ENCODE peak calls at places on chromosomes 13 and 19, in four cellular contexts. W, V, Q and K are unnamed samples.

GRCh38 chr19:10295847-10296591 is 6.3 kb downstream of the ICAM5 start:
- DNase-seq in W (no peak), V (no peak), Q (no peak), K (no peak)

GRCh38 chr13:51800456-51800855 is 3.5 kb downstream of the DHRS12 start:
- DNase-seq in W (no peak), V (no peak), Q (no peak), K (no peak)

GRCh38 chr13:111630411-111630810 is 310.0 kb downstream of the TEX29 start:
- DNase-seq in W (no peak), V (no peak), Q (no peak), K (peak; percentile 22)

GRCh38 chr13:74084375-74084902 is 49.8 kb downstream of the KLF12 start:
- DNase-seq in W (no peak), V (no peak), Q (no peak), K (no peak)

GRCh38 chr19:6720369-6721112 is at the start of gene C3:
- DNase-seq in W (peak; percentile 96), V (no peak), Q (no peak), K (no peak)

GRCh38 chr13:69683921-69684663 is 423.5 kb upstream of the ATXN8OS start:
- DNase-seq in W (no peak), V (no peak), Q (no peak), K (no peak)

GRCh38 chr13:52785721-52786120 is 46.1 kb upstream of the CNMD start:
- DNase-seq in W (no peak), V (no peak), Q (no peak), K (no peak)

GRCh38 chr13:100440756-100441421 is 147.7 kb downstream of the GGACT start:
- DNase-seq in W (peak; percentile 41), V (no peak), Q (no peak), K (no peak)

GRCh38 chr19:7292352-7292949 is 1.8 kb downstream of the INSR start:
- DNase-seq in W (no peak), V (no peak), Q (no peak), K (no peak)

GRCh38 chr19:35347171-35347929 is at the start of gene FFAR1:
- DNase-seq in W (no peak), V (no peak), Q (peak; percentile 96), K (no peak)

GRCh38 chr19:35629332-35629633 is 447 bp downstream of the RBM42 start:
- DNase-seq in W (no peak), V (no peak), Q (no peak), K (no peak)

GRCh38 chr19:45790942-45791341 is 1.7 kb downstream of the DMWD start:
- DNase-seq in W (no peak), V (no peak), Q (no peak), K (no peak)

GRCh38 chr13:25819856-25820530 is 231.8 kb downstream of the SHISA2 start:
- DNase-seq in W (no peak), V (no peak), Q (no peak), K (no peak)

GRCh38 chr13:46134961-46135522 is 30.2 kb upstream of the CPB2 start:
- DNase-seq in W (peak; percentile 78), V (no peak), Q (no peak), K (no peak)

GRCh38 chr13:109204252-109204651 is 574.8 kb downstream of the MYO16 start:
- DNase-seq in W (no peak), V (no peak), Q (no peak), K (no peak)

GRCh38 chr13:40385858-40386180 is 280.6 kb downstream of the FOXO1 start:
- DNase-seq in W (no peak), V (no peak), Q (no peak), K (no peak)

GRCh38 chr19:2059422-2060201 is 8.6 kb upstream of the MKNK2 start:
- DNase-seq in W (peak; percentile 89), V (no peak), Q (no peak), K (no peak)

GRCh38 chr13:50686547-50686946 is 156.9 kb downstream of the DLEU7 start:
- DNase-seq in W (no peak), V (no peak), Q (no peak), K (no peak)

GRCh38 chr19:49981603-49982593 is 20.9 kb upstream of the SIGLEC11 start:
- DNase-seq in W (no peak), V (no peak), Q (no peak), K (no peak)

GRCh38 chr13:99829593-99830239 is 141.9 kb downstream of the ZIC5 start:
- DNase-seq in W (peak; percentile 41), V (no peak), Q (no peak), K (no peak)

GRCh38 chr19:4597278-4597974 is 37.9 kb upstream of the SEMA6B start:
- DNase-seq in W (no peak), V (no peak), Q (no peak), K (no peak)

GRCh38 chr13:63636231-63636993 is 2220.8 kb upstream of the PCDH20 start:
- DNase-seq in W (no peak), V (no peak), Q (peak; percentile 8), K (no peak)

GRCh38 chr13:104782741-104783140 is 1716.5 kb upstream of the SLC10A2 start:
- DNase-seq in W (no peak), V (no peak), Q (no peak), K (no peak)

GRCh38 chr13:60311527-60311926 is 85.5 kb upstream of the TDRD3 start:
- DNase-seq in W (no peak), V (no peak), Q (no peak), K (no peak)

GRCh38 chr19:14450168-14450874 is 17.2 kb downstream of the PKN1 start:
- DNase-seq in W (peak; percentile 33), V (peak; percentile 94), Q (no peak), K (peak; percentile 87)

GRCh38 chr13:80215368-80215767 is 125.6 kb downstream of the SPRY2 start:
- DNase-seq in W (no peak), V (no peak), Q (no peak), K (no peak)

GRCh38 chr19:7415163-7415856 is 66.6 kb downstream of the ARHGEF18 start:
- DNase-seq in W (peak; percentile 74), V (no peak), Q (no peak), K (no peak)

GRCh38 chr13:23599083-23599925 is 29.1 kb downstream of the TNFRSF19 start:
- DNase-seq in W (peak; percentile 95), V (peak; percentile 59), Q (no peak), K (no peak)

GRCh38 chr19:43505941-43506340 is 1.4 kb upstream of the PHLDB3 start:
- DNase-seq in W (no peak), V (no peak), Q (no peak), K (no peak)

GRCh38 chr19:45349430-45349941 is 8.9 kb downstream of the KLC3 start:
- DNase-seq in W (no peak), V (no peak), Q (no peak), K (no peak)

GRCh38 chr19:53034054-53034453 is 10.5 kb upstream of the ERVV-2 start:
- DNase-seq in W (no peak), V (no peak), Q (no peak), K (no peak)

GRCh38 chr13:70938462-70938861 is 830.2 kb upstream of the KLHL1 start:
- DNase-seq in W (no peak), V (no peak), Q (no peak), K (no peak)

GRCh38 chr13:74136089-74136658 is 2.0 kb upstream of the KLF12 start:
- DNase-seq in W (no peak), V (no peak), Q (no peak), K (no peak)

GRCh38 chr13:75417647-75418046 is 64.3 kb downstream of the TBC1D4 start:
- DNase-seq in W (no peak), V (no peak), Q (no peak), K (no peak)

GRCh38 chr13:49853535-49853934 is 61.1 kb upstream of the KPNA3 start:
- DNase-seq in W (no peak), V (no peak), Q (no peak), K (no peak)

GRCh38 chr13:41562083-41562482 is 104.7 kb downstream of the RGCC start:
- DNase-seq in W (no peak), V (no peak), Q (no peak), K (no peak)

GRCh38 chr13:41558781-41559560 is 101.6 kb downstream of the RGCC start:
- DNase-seq in W (no peak), V (no peak), Q (no peak), K (no peak)

GRCh38 chr13:41562541-41563178 is 105.3 kb downstream of the RGCC start:
- DNase-seq in W (no peak), V (no peak), Q (no peak), K (no peak)

GRCh38 chr13:41563501-41564001 is 106.2 kb downstream of the RGCC start:
- DNase-seq in W (peak; percentile 57), V (no peak), Q (no peak), K (no peak)

DNA sequence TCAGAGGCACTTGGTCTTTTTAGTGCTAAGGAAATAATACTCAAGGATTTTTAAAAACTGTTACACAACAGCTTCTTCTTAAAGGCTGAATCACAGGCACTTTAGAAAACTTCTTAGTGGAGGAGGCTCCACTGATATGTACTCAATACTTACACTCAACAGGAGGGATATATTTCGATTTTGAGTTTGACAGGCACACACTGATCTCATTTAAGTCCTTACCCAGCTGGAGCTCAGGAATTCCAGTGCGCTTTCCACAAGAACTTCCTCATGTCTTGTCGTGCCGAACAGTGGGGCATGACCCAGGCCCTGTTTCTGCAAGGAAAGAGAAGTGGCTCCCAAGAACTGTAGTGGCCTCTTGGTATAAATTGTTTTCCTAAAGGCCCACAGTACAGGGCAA is 103.8 kb downstream of the RGCC start:
- DNase-seq in W (no peak), V (no peak), Q (no peak), K (no peak)
- TF ChIP-seq SUZ12 in W (no peak), V (no peak), Q (no peak), K (no peak)

GRCh38 chr13:44241638-44242037 is 132.0 kb upstream of the SERP2 start:
- DNase-seq in W (no peak), V (no peak), Q (no peak), K (no peak)
- TF ChIP-seq YY1 in W (no peak), V (no peak), Q (no peak), K (no peak)

GRCh38 chr19:732325-733069 is 18.4 kb upstream of the MISP start:
- DNase-seq in W (no peak), V (no peak), Q (no peak), K (no peak)

GRCh38 chr19:728011-728410 is 19.3 kb downstream of the PALM start:
- DNase-seq in W (no peak), V (no peak), Q (no peak), K (no peak)

GRCh38 chr19:729564-730381 is 21.0 kb downstream of the PALM start:
- DNase-seq in W (no peak), V (no peak), Q (no peak), K (no peak)

GRCh38 chr19:730382-730668 is 20.6 kb upstream of the MISP start:
- DNase-seq in W (no peak), V (no peak), Q (no peak), K (no peak)

GRCh38 chr19:731000-731399 is 19.9 kb upstream of the MISP start:
- DNase-seq in W (no peak), V (no peak), Q (no peak), K (no peak)
- H3K9me3 ChIP-seq in W (no peaks in the 10 kb centered on the region), V (no peaks in the 10 kb centered on the region), Q (no peaks in the 10 kb centered on the region), K (no peaks in the 10 kb centered on the region)

DNA sequence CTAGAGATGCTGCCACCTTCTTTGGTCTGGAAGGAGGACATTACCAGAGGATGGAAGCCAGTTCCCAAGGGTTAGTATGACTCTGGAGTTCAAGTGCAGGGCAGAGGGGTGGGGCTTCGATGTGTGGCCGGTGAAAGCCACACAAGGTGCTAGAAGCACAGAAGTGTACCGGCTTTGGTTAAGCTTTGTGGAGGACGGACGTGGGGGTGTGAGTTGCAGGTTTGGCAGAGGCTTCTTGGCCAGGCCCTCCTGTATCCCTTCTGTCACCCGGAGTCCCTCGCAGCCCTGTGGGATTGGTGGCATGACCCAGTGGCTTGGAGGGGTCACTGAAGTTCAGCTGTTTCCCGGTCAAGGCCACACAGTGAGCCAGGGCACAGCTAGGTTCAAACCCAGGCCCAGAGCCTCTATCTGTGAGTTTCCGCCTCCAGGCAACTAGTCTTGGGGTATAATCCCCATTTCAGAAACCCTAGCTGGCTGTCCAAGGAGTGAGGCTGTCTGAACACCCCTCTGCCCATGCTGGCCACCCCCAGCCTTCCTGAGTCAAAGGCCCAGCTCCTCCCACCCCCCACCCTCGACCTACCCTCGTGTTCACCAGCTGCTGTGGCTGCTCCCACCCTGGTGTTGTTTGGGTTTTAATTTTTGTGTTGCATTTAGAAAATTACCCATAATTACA is 4.6 kb upstream of the SSBP4 start:
- DNase-seq in W (no peak), V (no peak), Q (no peak), K (no peak)
- TF ChIP-seq SUZ12 in W (no peak), V (no peak), Q (no peak), K (no peak)